ENCODE peak calls at places on chromosomes 12 and 14, in six cellular contexts. Q is stimulated activated CD8-positive, alpha-beta memory T cell treated with anti-CD3 and anti-CD28 coated beads, Interleukin-4, amount 100 ng/mL, for 1 hour; P is HFF-Myc; T is RPMI7951; M is upper lobe of right lung; F is AG08395. Z is an unnamed sample.
A peak's percentile ranks its signal among the peaks of the same experiment; 100 is the strongest.

GRCh38 chr14:94970937-94971730 is 186.2 kb downstream of the DICER1 start:
- DNase-seq in F (peak; percentile 39), T (no peak), Q (no peak), P (no peak), M (no peak), Z (no peak)

GRCh38 chr14:87133073-87133815 is 859.7 kb downstream of the GALC start:
- DNase-seq in F (peak; percentile 83), M (no peak), Q (no peak), P (peak; percentile 90), T (peak; percentile 9), Z (no peak)

GRCh38 chr12:8077207-8077606 is 4.9 kb upstream of the NECAP1 start:
- DNase-seq in Q (no peak), M (no peak), F (peak; percentile 35), T (peak; percentile 79), P (peak; percentile 43), Z (peak; percentile 32)

GRCh38 chr12:116906285-116906684 is 4.5 kb upstream of the FBXW8 start:
- DNase-seq in Q (no peak), M (no peak), F (no peak), T (no peak), P (no peak), Z (no peak)

GRCh38 chr12:56720696-56721615 is 4.1 kb downstream of the NACA start:
- DNase-seq in Q (no peak), M (peak; percentile 25), T (no peak), P (no peak), F (no peak), Z (no peak)

GRCh38 chr12:52035926-52036325 is 15.3 kb upstream of the NR4A1 start:
- DNase-seq in T (no peak), P (no peak), M (no peak), F (no peak), Q (no peak), Z (no peak)

GRCh38 chr14:31568151-31568550 is 6.9 kb downstream of the NUBPL start:
- DNase-seq in T (no peak), Q (no peak), P (no peak), F (no peak), M (no peak), Z (no peak)

GRCh38 chr14:36130186-36130585 is 46.3 kb downstream of the PTCSC3 start:
- DNase-seq in F (no peak), Q (no peak), M (no peak), P (no peak), T (no peak), Z (no peak)

GRCh38 chr12:111201036-111201435 is 167.9 kb downstream of the PHETA1 start:
- DNase-seq in T (no peak), Q (no peak), F (no peak), P (no peak), M (no peak), Z (peak; percentile 84)

GRCh38 chr12:42056130-42056529 is 88.5 kb downstream of the GXYLT1 start:
- DNase-seq in T (no peak), M (no peak), F (no peak), Q (no peak), P (no peak), Z (no peak)

GRCh38 chr12:122029620-122030426 is 8.1 kb downstream of the BCL7A start:
- DNase-seq in F (no peak), T (no peak), Q (no peak), M (no peak), P (no peak), Z (no peak)

GRCh38 chr12:32743264-32743663 is 12.4 kb downstream of the YARS2 start:
- DNase-seq in Q (no peak), P (no peak), M (no peak), T (no peak), F (no peak), Z (no peak)

GRCh38 chr12:126588586-126589249 is 1523.5 kb downstream of the AACS start:
- DNase-seq in P (no peak), F (no peak), M (no peak), Q (no peak), T (peak; percentile 2), Z (no peak)

GRCh38 chr14:58746261-58746660 is 108.5 kb downstream of the DACT1 start:
- DNase-seq in M (no peak), F (peak; percentile 31), T (peak; percentile 83), Q (no peak), P (no peak), Z (no peak)

GRCh38 chr12:107610030-107610859 is 75.4 kb upstream of the PWP1 start:
- DNase-seq in T (peak; percentile 18), M (no peak), F (peak; percentile 50), Q (no peak), P (no peak), Z (peak; percentile 57)

GRCh38 chr12:104736307-104736706 is 221.8 kb downstream of the SLC41A2 start:
- DNase-seq in M (no peak), F (peak; percentile 93), Q (no peak), P (peak; percentile 88), T (peak; percentile 95), Z (no peak)

Z was measured in NCI-H524.